ENCODE peak calls at places on chromosomes 16 and 17, in ten cellular contexts. E, P, I, Z, L, Y, F, T, W and M are unnamed samples.

GRCh38 chr16:82660078-82660645 is 33.4 kb downstream of the CDH13 start:
- DNase-seq in I (no peak), E (no peak), Y (no peak), W (no peak), L (no peak), T (no peak), F (no peak), Z (no peak), P (peak; percentile 80), M (no peak)

GRCh38 chr17:3556905-3557767 is 476 bp downstream of the TRPV3 start:
- DNase-seq in L (no peak), I (no peak), T (no peak), Y (no peak), W (no peak), E (no peak), P (no peak), Z (no peak), F (no peak), M (no peak)

GRCh38 chr17:3512512-3513171 is 36.8 kb downstream of the ASPA start:
- DNase-seq in I (peak; percentile 37), P (peak; percentile 92), F (no peak), L (no peak), Y (peak; percentile 47), W (no peak), T (peak; percentile 39), Z (peak; percentile 60), E (peak; percentile 88), M (peak; percentile 71)

GRCh38 chr17:36849871-36850348 is 87.4 kb upstream of the LHX1 start:
- DNase-seq in P (peak; percentile 72), T (no peak), F (no peak), I (no peak), E (no peak), L (no peak), W (peak; percentile 5), Y (no peak), Z (no peak), M (no peak)

GRCh38 chr16:74608381-74608780 is 1.5 kb upstream of the GLG1 start:
- DNase-seq in Y (no peak), W (no peak), T (no peak), E (no peak), P (no peak), F (no peak), L (no peak), Z (no peak), I (no peak), M (no peak)

GRCh38 chr16:74321356-74321755 is 24.7 kb downstream of the PSMD7 start:
- DNase-seq in I (no peak), T (no peak), W (no peak), Y (no peak), E (no peak), F (no peak), P (no peak), Z (no peak), L (no peak), M (no peak)

GRCh38 chr16:48126801-48127644 is 28.8 kb downstream of the ABCC12 start:
- DNase-seq in P (peak; percentile 98), W (peak; percentile 91), L (no peak), F (peak; percentile 93), E (no peak), Y (no peak), I (no peak), T (peak; percentile 78), Z (no peak), M (peak; percentile 88)

GRCh38 chr17:50087246-50087911 is 7.8 kb upstream of the PDK2 start:
- DNase-seq in Y (peak; percentile 62), E (peak; percentile 87), L (peak; percentile 97), F (peak; percentile 48), Z (peak; percentile 71), T (peak; percentile 62), I (peak; percentile 78), W (no peak), P (peak; percentile 83), M (peak; percentile 10)

GRCh38 chr17:77736207-77736600 is 222.3 kb upstream of the TNRC6C start:
- DNase-seq in E (no peak), P (no peak), W (no peak), F (no peak), T (peak; percentile 35), Z (peak; percentile 49), L (no peak), Y (peak; percentile 8), I (no peak), M (no peak)

GRCh38 chr17:80191720-80192265 is 22.0 kb downstream of the CARD14 start:
- DNase-seq in W (no peak), Y (peak; percentile 29), L (no peak), T (no peak), E (no peak), Z (no peak), I (no peak), P (peak; percentile 42), F (no peak), M (no peak)

GRCh38 chr16:67645397-67646121 is 615 bp downstream of the CARMIL2 start:
- DNase-seq in L (no peak), F (no peak), Y (no peak), E (no peak), I (no peak), W (no peak), T (no peak), P (no peak), Z (no peak), M (no peak)
- H3K4me3 ChIP-seq in L (peak overlapping the region; percentile 41), F (no peak overlapping the region), Y (no peak overlapping the region), E (no peak overlapping the region), I (peak overlapping the region; percentile 39), W (no peak overlapping the region), T (no peak overlapping the region), P (no peak overlapping the region), Z (no peak overlapping the region), M (no peak overlapping the region)

GRCh38 chr16:71903608-71904007 is 8.3 kb downstream of the IST1 start:
- DNase-seq in T (no peak), Y (no peak), F (no peak), P (no peak), I (no peak), L (no peak), W (no peak), Z (no peak), E (no peak), M (no peak)

GRCh38 chr16:71902656-71903365 is 7.5 kb downstream of the IST1 start:
- DNase-seq in I (no peak), T (no peak), L (no peak), P (no peak), W (no peak), Y (no peak), E (no peak), Z (no peak), F (no peak), M (no peak)

GRCh38 chr16:71896688-71897368 is 1.5 kb downstream of the IST1 start:
- DNase-seq in W (no peak), Y (no peak), Z (no peak), L (no peak), P (no peak), F (no peak), T (no peak), I (no peak), E (no peak), M (no peak)

GRCh38 chr16:71899171-71899570 is 3.8 kb downstream of the IST1 start:
- DNase-seq in L (no peak), P (no peak), I (no peak), Y (no peak), Z (no peak), W (no peak), T (no peak), E (no peak), F (no peak), M (no peak)

DNA sequence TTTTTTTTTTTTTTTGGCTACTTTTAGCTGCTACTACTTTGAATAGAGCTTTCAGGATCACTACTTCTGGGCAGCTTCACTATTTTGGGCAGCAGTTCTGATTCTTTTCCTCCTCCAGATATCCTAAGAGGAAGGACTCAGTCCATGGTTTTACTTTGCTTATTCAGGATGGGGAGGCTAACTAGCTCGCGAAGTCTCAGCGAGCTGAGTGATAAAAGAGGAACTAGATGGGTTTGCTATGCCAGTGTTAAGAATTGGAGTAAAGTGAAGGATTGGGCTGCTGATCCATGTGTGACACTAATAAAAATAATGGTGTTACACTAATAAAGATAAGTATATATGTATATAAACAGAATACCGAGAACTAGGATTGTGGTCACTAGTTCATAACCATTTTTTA is 5.0 kb downstream of the IST1 start:
- DNase-seq in T (no peak), L (no peak), E (no peak), Z (no peak), F (no peak), I (no peak), W (no peak), Y (no peak), P (peak; percentile 38), M (no peak)
- H3K4me3 ChIP-seq in T (no peak overlapping the region), L (no peak overlapping the region), E (no peak overlapping the region), Z (no peak overlapping the region), F (no peak overlapping the region), I (no peak overlapping the region), W (no peak overlapping the region), Y (no peak overlapping the region), P (no peak overlapping the region), M (no peak overlapping the region)

GRCh38 chr17:7281953-7282751 is 634 bp downstream of the SLC2A4 start:
- DNase-seq in W (no peak), P (no peak), L (peak; percentile 71), T (peak; percentile 78), Z (peak; percentile 40), Y (no peak), E (peak; percentile 87), F (no peak), I (no peak), M (no peak)
- H3K4me3 ChIP-seq in W (peak overlapping the region; percentile 64), P (peak overlapping the region; percentile 76), L (peak overlapping the region; percentile 64), T (peak overlapping the region; percentile 12), Z (peak overlapping the region; percentile 34), Y (peak overlapping the region; percentile 29), E (peak overlapping the region; percentile 53), F (peak overlapping the region; percentile 55), I (peak overlapping the region; percentile 54), M (peak overlapping the region; percentile 70)

GRCh38 chr17:19004601-19005441 is at the start of gene FAM83G:
- DNase-seq in Y (peak; percentile 68), T (peak; percentile 88), Z (peak; percentile 81), P (peak; percentile 65), L (peak; percentile 86), E (peak; percentile 84), W (peak; percentile 28), I (peak; percentile 92), F (no peak), M (no peak)

GRCh38 chr17:19006698-19007097 is 2.1 kb upstream of the FAM83G start:
- DNase-seq in T (no peak), Z (no peak), Y (no peak), I (no peak), F (no peak), W (no peak), E (no peak), L (no peak), P (no peak), M (no peak)

GRCh38 chr17:19003966-19004600 is 481 bp downstream of the FAM83G start:
- DNase-seq in W (no peak), F (no peak), L (peak; percentile 54), P (peak; percentile 28), Z (peak; percentile 34), E (no peak), Y (no peak), T (peak; percentile 65), I (peak; percentile 75), M (no peak)

GRCh38 chr17:19005789-19006430 is 1.3 kb upstream of the FAM83G start:
- DNase-seq in Y (no peak), I (no peak), L (no peak), F (no peak), T (no peak), E (no peak), Z (no peak), W (no peak), P (no peak), M (no peak)

DNA sequence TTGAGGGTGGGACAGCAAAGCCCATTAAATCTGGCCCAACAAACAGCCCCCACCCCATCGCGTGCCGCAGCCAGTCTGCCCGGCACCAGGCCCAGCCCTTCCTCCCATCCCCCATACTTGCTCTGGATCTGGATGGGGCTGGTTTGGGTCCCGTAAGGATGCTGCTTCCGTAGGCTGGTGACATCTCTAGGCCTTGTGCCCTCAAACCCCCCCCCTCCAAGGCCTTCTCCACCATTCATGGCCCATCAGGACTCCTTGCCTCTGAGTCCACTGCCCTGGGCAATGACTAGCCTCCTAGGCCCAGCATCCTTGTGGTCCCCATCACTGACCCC is 844 bp upstream of the FAM83G start:
- DNase-seq in W (no peak), E (no peak), F (no peak), I (no peak), Y (no peak), Z (no peak), L (no peak), T (no peak), P (no peak), M (no peak)
- H3K4me3 ChIP-seq in W (peak overlapping the region; percentile 69), E (no peak overlapping the region), F (no peak overlapping the region), I (no peak overlapping the region), Y (no peak overlapping the region), Z (no peak overlapping the region), L (no peak overlapping the region), T (no peak overlapping the region), P (no peak overlapping the region), M (peak overlapping the region; percentile 73)